ENCODE peak calls at places on chromosome 9, in ten cellular contexts. Y, W, E, I, B, D, Z, Q, M and U are unnamed samples.

GRCh38 chr9:20754556-20754955 is 70.5 kb downstream of the FOCAD start:
- DNase-seq in Y (no peak), W (no peak), E (no peak), I (peak), B (no peak), D (peak), Z (no peak), Q (no peak), M (peak), U (no peak)

GRCh38 chr9:2991292-2991691 is 147.4 kb upstream of the PUM3 start:
- DNase-seq in Y (no peak), W (no peak), E (no peak), I (no peak), B (no peak), D (peak), Z (no peak), Q (no peak), M (no peak), U (no peak)

GRCh38 chr9:136946228-136946892 is 1.3 kb downstream of the C8G start:
- DNase-seq in Y (no peak), W (no peak), E (no peak), I (no peak), B (no peak), D (no peak), Z (no peak), Q (no peak), M (no peak), U (no peak)

GRCh38 chr9:27888661-27889295 is 315.5 kb upstream of the C9orf72 start:
- DNase-seq in Y (peak), W (peak), E (peak), I (peak), B (peak), D (peak), Z (no peak), Q (peak), M (peak), U (no peak)

GRCh38 chr9:130728721-130729120 is 35.1 kb downstream of the EXOSC2 start:
- DNase-seq in Y (no peak), W (no peak), E (no peak), I (peak), B (no peak), D (peak), Z (no peak), Q (no peak), M (no peak), U (no peak)

GRCh38 chr9:80449513-80449912 is 877.7 kb downstream of the TLE4 start:
- DNase-seq in Y (no peak), W (no peak), E (no peak), I (no peak), B (no peak), D (no peak), Z (no peak), Q (no peak), M (no peak), U (no peak)

GRCh38 chr9:128724744-128725211 is 851 bp upstream of the ZDHHC12 start:
- DNase-seq in Y (peak), W (peak), E (peak), I (peak), B (peak), D (peak), Z (peak), Q (peak), M (peak), U (no peak)

GRCh38 chr9:90948156-90948555 is 146.5 kb downstream of the SYK start:
- DNase-seq in Y (no peak), W (no peak), E (no peak), I (no peak), B (no peak), D (no peak), Z (no peak), Q (no peak), M (no peak), U (no peak)

GRCh38 chr9:71941060-71941568 is 29.7 kb downstream of the C9orf85 start:
- DNase-seq in Y (no peak), W (no peak), E (no peak), I (peak), B (no peak), D (peak), Z (no peak), Q (no peak), M (no peak), U (no peak)

GRCh38 chr9:116737137-116737546 is 50.0 kb downstream of the TRIM32 start:
- DNase-seq in Y (peak), W (peak), E (peak), I (peak), B (peak), D (peak), Z (peak), Q (peak), M (peak), U (peak)

GRCh38 chr9:92360083-92360482 is 34.3 kb downstream of the CENPP start:
- DNase-seq in Y (no peak), W (no peak), E (no peak), I (no peak), B (no peak), D (no peak), Z (no peak), Q (no peak), M (no peak), U (no peak)

GRCh38 chr9:99336531-99336930 is 114.4 kb downstream of the SEC61B start:
- DNase-seq in Y (no peak), W (no peak), E (no peak), I (no peak), B (no peak), D (no peak), Z (no peak), Q (no peak), M (no peak), U (no peak)

GRCh38 chr9:98977246-98977681 is 33.6 kb downstream of the COL15A1 start:
- DNase-seq in Y (no peak), W (no peak), E (peak), I (no peak), B (no peak), D (no peak), Z (no peak), Q (no peak), M (no peak), U (no peak)

GRCh38 chr9:69412741-69413150 is 87.7 kb downstream of the ENTREP1 start:
- DNase-seq in Y (peak), W (peak), E (peak), I (peak), B (peak), D (peak), Z (no peak), Q (no peak), M (peak), U (no peak)

GRCh38 chr9:114694146-114694545 is 12.2 kb upstream of the TEX48 start:
- DNase-seq in Y (no peak), W (no peak), E (no peak), I (peak), B (no peak), D (no peak), Z (no peak), Q (no peak), M (no peak), U (no peak)

GRCh38 chr9:86563959-86564358 is 209.7 kb upstream of the TUT7 start:
- DNase-seq in Y (no peak), W (no peak), E (no peak), I (no peak), B (no peak), D (no peak), Z (no peak), Q (no peak), M (no peak), U (no peak)

GRCh38 chr9:104863180-104863883 is 64.6 kb downstream of the ABCA1 start:
- DNase-seq in Y (peak), W (peak), E (peak), I (peak), B (peak), D (peak), Z (peak), Q (no peak), M (peak), U (no peak)

GRCh38 chr9:123996731-123997421 is 14.7 kb upstream of the LHX2 start:
- DNase-seq in Y (peak), W (peak), E (no peak), I (peak), B (peak), D (peak), Z (no peak), Q (no peak), M (no peak), U (no peak)

GRCh38 chr9:87603854-87604490 is 106.3 kb downstream of the DAPK1 start:
- DNase-seq in Y (no peak), W (no peak), E (no peak), I (no peak), B (no peak), D (no peak), Z (no peak), Q (no peak), M (no peak), U (no peak)

GRCh38 chr9:37200572-37201005 is 80.2 kb downstream of the ZCCHC7 start:
- DNase-seq in Y (no peak), W (no peak), E (no peak), I (peak), B (no peak), D (peak), Z (no peak), Q (no peak), M (no peak), U (no peak)

GRCh38 chr9:137168575-137168906 is 1.3 kb downstream of the LRRC26 start:
- DNase-seq in Y (no peak), W (no peak), E (peak), I (no peak), B (no peak), D (no peak), Z (no peak), Q (peak), M (no peak), U (no peak)

DNA sequence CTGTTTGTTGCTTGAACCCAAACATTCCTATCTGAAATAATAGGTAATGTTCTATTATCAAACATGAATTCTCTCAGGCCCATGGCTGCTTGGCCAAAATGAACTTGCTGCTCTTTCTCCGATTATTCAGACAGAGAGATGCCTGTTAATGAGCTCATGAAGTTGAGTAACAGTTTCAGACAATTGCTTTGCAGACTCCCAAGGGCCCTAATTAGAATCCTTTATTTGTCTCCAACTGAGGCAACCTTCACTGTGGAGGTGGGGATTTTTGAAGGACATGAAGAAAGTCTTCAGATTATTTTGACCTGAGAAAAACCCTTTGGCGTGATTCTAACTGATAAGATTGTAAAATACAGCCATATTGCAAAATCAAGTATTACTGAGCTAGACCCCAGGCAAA is 466.7 kb downstream of the NFIB start:
- DNase-seq in Y (no peak), W (no peak), E (no peak), I (peak), B (no peak), D (no peak), Z (no peak), Q (no peak), M (no peak), U (no peak)
- TF ChIP-seq CTCF in Y (no peak), W (no peak), E (no peak), I (no peak), B (no peak), D (no peak), Z (no peak), Q (no peak), M (no peak), U (no peak)

GRCh38 chr9:101254733-101255473 is 129.9 kb downstream of the BAAT start:
- DNase-seq in Y (no peak), W (no peak), E (no peak), I (no peak), B (no peak), D (no peak), Z (no peak), Q (no peak), M (no peak), U (no peak)
- TF ChIP-seq CTCF in Y (no peak), W (no peak), E (no peak), I (no peak), B (no peak), D (no peak), Z (no peak), Q (no peak), M (no peak), U (no peak)

GRCh38 chr9:93960221-93960970 is 5.2 kb upstream of the BARX1 start:
- DNase-seq in Y (no peak), W (no peak), E (peak), I (no peak), B (peak), D (no peak), Z (no peak), Q (peak), M (no peak), U (no peak)
- TF ChIP-seq CTCF in Y (no peak), W (no peak), E (no peak), I (no peak), B (no peak), D (no peak), Z (no peak), Q (no peak), M (no peak), U (no peak)

GRCh38 chr9:15400281-15400941 is 22.3 kb upstream of the SNAPC3 start:
- DNase-seq in Y (no peak), W (no peak), E (no peak), I (no peak), B (no peak), D (peak), Z (no peak), Q (no peak), M (no peak), U (no peak)

GRCh38 chr9:15401266-15401665 is 21.4 kb upstream of the SNAPC3 start:
- DNase-seq in Y (no peak), W (no peak), E (no peak), I (no peak), B (peak), D (peak), Z (no peak), Q (no peak), M (peak), U (no peak)

GRCh38 chr9:15404171-15404570 is 18.5 kb upstream of the SNAPC3 start:
- DNase-seq in Y (no peak), W (no peak), E (no peak), I (peak), B (no peak), D (no peak), Z (no peak), Q (no peak), M (no peak), U (no peak)

DNA sequence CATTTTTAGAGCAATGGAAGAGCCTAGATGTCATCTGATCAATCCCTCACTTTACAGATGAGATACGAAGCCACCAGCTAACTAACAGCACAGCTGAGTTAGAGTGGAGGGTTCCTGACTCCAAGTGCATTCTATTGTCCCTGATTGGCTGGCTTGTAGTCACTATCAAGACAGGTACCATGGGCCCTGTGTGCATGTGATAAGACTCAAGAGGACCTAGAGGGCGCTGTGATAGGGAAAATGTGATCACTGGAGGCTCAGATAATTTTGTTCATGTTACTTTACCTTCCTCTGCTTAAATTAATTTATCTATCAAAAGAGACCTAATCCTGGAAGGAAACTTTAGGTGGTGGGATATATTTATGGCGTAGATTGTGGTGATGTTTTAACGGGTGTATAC is 19.5 kb upstream of the SNAPC3 start:
- DNase-seq in Y (peak), W (no peak), E (peak), I (peak), B (no peak), D (no peak), Z (no peak), Q (no peak), M (no peak), U (no peak)
- TF ChIP-seq CTCF in Y (peak), W (peak), E (no peak), I (peak), B (no peak), D (peak), Z (no peak), Q (peak), M (peak), U (no peak)

GRCh38 chr9:126775926-126776325 is 28.9 kb upstream of the ZBTB43 start:
- DNase-seq in Y (peak), W (no peak), E (no peak), I (no peak), B (no peak), D (no peak), Z (no peak), Q (no peak), M (no peak), U (no peak)

GRCh38 chr9:126777733-126778132 is 27.1 kb upstream of the ZBTB43 start:
- DNase-seq in Y (peak), W (no peak), E (no peak), I (no peak), B (no peak), D (no peak), Z (no peak), Q (no peak), M (no peak), U (no peak)

DNA sequence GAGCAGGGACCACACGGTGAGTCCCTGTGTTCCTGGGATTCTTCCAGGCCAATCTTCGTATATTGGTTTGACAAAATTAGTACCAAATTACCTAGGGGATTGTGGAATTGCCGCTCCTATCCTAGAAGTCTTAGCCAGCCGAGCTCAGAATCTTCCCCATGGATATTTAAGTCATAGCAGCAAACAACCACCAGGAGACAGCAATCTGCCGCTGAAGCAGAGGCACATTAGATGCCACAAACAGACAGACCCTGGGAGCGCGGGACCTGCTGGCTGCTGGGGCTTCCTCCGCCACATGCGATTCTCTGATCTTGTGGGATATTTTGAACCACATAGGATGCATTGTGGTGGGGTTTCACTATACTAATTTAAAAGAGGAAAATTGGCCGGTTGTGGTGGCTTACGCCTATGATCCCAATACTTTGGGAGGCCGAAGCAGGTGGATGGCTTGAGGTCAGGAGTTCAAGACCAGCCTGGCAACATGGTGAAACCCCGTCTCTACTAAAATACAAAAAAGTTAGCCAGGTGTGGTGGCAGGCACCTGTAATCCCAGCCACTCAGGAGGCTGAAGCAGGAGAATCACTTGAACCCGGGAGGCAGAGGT is 31.7 kb upstream of the ZBTB43 start:
- DNase-seq in Y (peak), W (no peak), E (no peak), I (peak), B (no peak), D (peak), Z (no peak), Q (no peak), M (no peak), U (no peak)
- TF ChIP-seq CTCF in Y (peak), W (peak), E (no peak), I (peak), B (no peak), D (peak), Z (no peak), Q (peak), M (peak), U (no peak)

DNA sequence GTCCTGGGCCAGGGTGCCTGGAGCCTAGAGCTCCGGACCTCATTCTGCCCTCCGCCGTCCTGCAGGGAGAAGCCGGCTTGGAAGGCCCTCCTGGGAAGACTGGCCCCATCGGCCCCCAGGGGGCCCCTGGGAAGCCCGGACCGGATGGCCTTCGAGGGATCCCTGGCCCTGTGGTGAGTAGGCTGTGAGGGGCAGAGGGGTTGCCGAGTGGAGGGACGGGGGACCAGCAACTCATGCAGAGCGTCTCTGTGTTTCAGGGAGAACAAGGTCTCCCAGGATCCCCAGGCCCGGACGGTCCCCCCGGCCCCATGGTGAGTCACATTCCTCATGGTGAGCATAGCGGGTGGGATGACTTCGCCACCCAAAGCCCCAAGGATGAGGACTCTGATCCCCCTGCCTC is 62.0 kb upstream of the FCN2 start:
- DNase-seq in Y (no peak), W (no peak), E (no peak), I (no peak), B (no peak), D (no peak), Z (no peak), Q (no peak), M (no peak), U (no peak)
- TF ChIP-seq CTCF in Y (no peak), W (no peak), E (no peak), I (no peak), B (no peak), D (no peak), Z (no peak), Q (no peak), M (no peak), U (no peak)